ENCODE peak calls at places on chromosomes 6 and 20, in six cellular contexts. I is uterus; W is CD4-positive, alpha-beta T cell; G is osteocyte; Y is B cell; L is GM06990. M is an unnamed sample.

GRCh38 chr6:90918361-90918760 is 331.5 kb upstream of the MAP3K7 start:
- DNase-seq in I (no peak), W (no peak), G (no peak), Y (no peak), L (no peak), M (no peak)

GRCh38 chr6:91664327-91664959 is 1077.6 kb upstream of the MAP3K7 start:
- DNase-seq in I (no peak), W (no peak), G (no peak), Y (no peak), L (peak; percentile 24), M (peak; percentile 1)

GRCh38 chr20:25486377-25486776 is 78.9 kb downstream of the GINS1 start:
- DNase-seq in I (no peak), W (no peak), G (no peak), Y (no peak), L (no peak), M (no peak)

GRCh38 chr20:8423482-8423881 is 291.4 kb downstream of the PLCB1 start:
- DNase-seq in I (no peak), W (no peak), G (no peak), Y (no peak), L (no peak), M (no peak)

GRCh38 chr6:107116328-107116892 is 1.1 kb upstream of the BEND3 start:
- DNase-seq in I (no peak), W (no peak), G (no peak), Y (no peak), L (no peak), M (peak; percentile 56)

GRCh38 chr6:143950874-143951273 is 57.2 kb downstream of the PLAGL1 start:
- DNase-seq in I (no peak), W (no peak), G (no peak), Y (no peak), L (no peak), M (no peak)

GRCh38 chr6:33359331-33359730 is 32.3 kb upstream of the KIFC1 start:
- DNase-seq in I (no peak), W (no peak), G (no peak), Y (no peak), L (no peak), M (no peak)

GRCh38 chr6:27374824-27375612 is 13.5 kb upstream of the ZNF391 start:
- DNase-seq in I (peak; percentile 71), W (peak; percentile 64), G (no peak), Y (peak; percentile 75), L (peak; percentile 44), M (peak; percentile 77)

GRCh38 chr6:11006060-11006459 is 38.0 kb downstream of the ELOVL2 start:
- DNase-seq in I (no peak), W (no peak), G (no peak), Y (no peak), L (no peak), M (no peak)

GRCh38 chr6:53746442-53747103 is 48.2 kb upstream of the LRRC1 start:
- DNase-seq in I (no peak), W (no peak), G (no peak), Y (no peak), L (no peak), M (no peak)

GRCh38 chr20:14861028-14861699 is 523.8 kb upstream of the FLRT3 start:
- DNase-seq in I (no peak), W (no peak), G (no peak), Y (no peak), L (no peak), M (no peak)

GRCh38 chr6:71211799-71212198 is 76.8 kb upstream of the OGFRL1 start:
- DNase-seq in I (no peak), W (no peak), G (no peak), Y (no peak), L (no peak), M (no peak)

GRCh38 chr6:162363757-162364156 is 363.8 kb downstream of the PRKN start:
- DNase-seq in I (no peak), W (no peak), G (no peak), Y (no peak), L (no peak), M (no peak)

GRCh38 chr20:63704749-63705117 is 3.0 kb downstream of the ARFRP1 start:
- DNase-seq in I (no peak), W (no peak), G (no peak), Y (no peak), L (no peak), M (no peak)

GRCh38 chr6:27312146-27312949 is at the start of gene POM121L2:
- DNase-seq in I (peak; percentile 24), W (peak; percentile 54), G (no peak), Y (peak; percentile 57), L (peak; percentile 66), M (peak; percentile 74)

GRCh38 chr6:27078734-27079357 is 168.7 kb upstream of the PRSS16 start:
- DNase-seq in I (no peak), W (peak; percentile 13), G (no peak), Y (no peak), L (peak; percentile 28), M (peak; percentile 34)

GRCh38 chr6:118017301-118017854 is 110.3 kb downstream of the SLC35F1 start:
- DNase-seq in I (no peak), W (no peak), G (no peak), Y (no peak), L (no peak), M (no peak)

GRCh38 chr6:157317129-157317814 is 6.0 kb downstream of the TMEM242 start:
- DNase-seq in I (peak; percentile 82), W (no peak), G (no peak), Y (no peak), L (no peak), M (no peak)

GRCh38 chr6:150491131-150491795 is 108.4 kb upstream of the PLEKHG1 start:
- DNase-seq in I (no peak), W (no peak), G (no peak), Y (no peak), L (no peak), M (no peak)

GRCh38 chr6:19268117-19268516 is 569.1 kb upstream of the ID4 start:
- DNase-seq in I (no peak), W (no peak), G (no peak), Y (no peak), L (no peak), M (no peak)

GRCh38 chr20:24477831-24478547 is 8.6 kb downstream of the SYNDIG1 start:
- DNase-seq in I (no peak), W (no peak), G (no peak), Y (no peak), L (no peak), M (no peak)

GRCh38 chr20:42346771-42347170 is 728.6 kb upstream of the CHD6 start:
- DNase-seq in I (no peak), W (no peak), G (no peak), Y (no peak), L (no peak), M (no peak)

GRCh38 chr6:108947114-108947854 is 99.1 kb downstream of the ARMC2 start:
- DNase-seq in I (no peak), W (no peak), G (no peak), Y (no peak), L (no peak), M (no peak)

GRCh38 chr6:69179681-69180080 is 544.6 kb downstream of the ADGRB3 start:
- DNase-seq in I (no peak), W (no peak), G (no peak), Y (no peak), L (peak; percentile 3), M (no peak)

GRCh38 chr20:34999782-35000181 is 44.1 kb downstream of the MYH7B start:
- DNase-seq in I (no peak), W (no peak), G (no peak), Y (no peak), L (no peak), M (no peak)
- TF ChIP-seq CTCF in I (no peak), W (no peak), G (no peak), Y (no peak), L (no peak), M (no peak)

DNA sequence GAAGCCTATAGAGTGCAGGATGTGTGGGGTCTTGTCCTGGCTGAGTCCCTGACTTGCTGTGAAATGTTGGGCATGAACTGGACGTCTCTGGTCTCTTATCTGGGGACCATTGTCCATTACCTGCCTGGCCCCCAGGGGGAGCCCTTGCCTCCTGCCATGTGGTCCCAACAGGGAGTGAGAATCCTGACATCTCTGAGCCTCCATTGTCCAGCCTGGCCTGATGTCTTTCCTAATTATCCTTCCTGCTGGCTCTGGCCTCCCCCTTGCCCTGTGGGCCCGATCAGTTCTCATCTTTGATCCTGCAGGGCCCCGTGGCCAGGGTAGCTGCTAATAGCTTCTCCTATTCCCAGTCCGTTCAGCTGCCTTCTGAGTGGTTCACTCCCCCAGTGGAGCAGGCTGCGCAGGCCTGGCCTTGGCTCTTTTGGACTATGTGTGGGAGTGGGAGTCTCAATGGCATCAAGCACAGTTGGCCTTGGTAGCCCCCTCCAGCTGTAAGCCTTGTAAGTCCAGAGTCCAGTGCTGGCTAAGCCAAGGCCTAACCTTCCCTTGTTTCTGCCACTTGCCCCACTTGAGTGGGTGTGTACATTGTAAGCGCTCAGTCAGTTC is 77.9 kb upstream of the RALY start:
- DNase-seq in I (no peak), W (peak; percentile 52), G (no peak), Y (peak; percentile 52), L (no peak), M (peak; percentile 70)
- TF ChIP-seq CTCF in I (no peak), W (peak; percentile 67), G (peak; percentile 48), Y (peak; percentile 74), L (peak; percentile 84), M (peak; percentile 69)

GRCh38 chr6:43246301-43247114 is 3.2 kb downstream of the TTBK1 start:
- DNase-seq in I (peak; percentile 31), W (no peak), G (no peak), Y (no peak), L (no peak), M (peak; percentile 63)
- TF ChIP-seq CTCF in I (no peak), W (no peak), G (no peak), Y (no peak), L (no peak), M (no peak)

GRCh38 chr20:62413896-62414481 is 6.9 kb upstream of the CABLES2 start:
- DNase-seq in I (no peak), W (no peak), G (no peak), Y (no peak), L (no peak), M (no peak)
- TF ChIP-seq CTCF in I (no peak), W (no peak), G (peak; percentile 19), Y (no peak), L (peak; percentile 48), M (no peak)

GRCh38 chr20:12166053-12166717 is 248.5 kb downstream of the BTBD3 start:
- DNase-seq in I (peak; percentile 83), W (no peak), G (no peak), Y (no peak), L (no peak), M (no peak)
- TF ChIP-seq CTCF in I (peak; percentile 32), W (no peak), G (no peak), Y (no peak), L (no peak), M (no peak)

GRCh38 chr20:10316582-10316981 is 98.0 kb downstream of the SNAP25 start:
- DNase-seq in I (no peak), W (no peak), G (no peak), Y (no peak), L (no peak), M (no peak)
- TF ChIP-seq CTCF in I (no peak), W (no peak), G (no peak), Y (no peak), L (peak; percentile 37), M (peak; percentile 22)

M was measured in GM13977.